ENCODE peak calls at places on chromosomes 7 and 10, in nine cellular contexts. Z is heart right ventricle; S is breast epithelium; Y is keratinocyte; G is CD8-positive, alpha-beta memory T cell; E is SJSA1; H is tibial nerve; K is colonic mucosa; L is small intestine. A is an unnamed sample. For H3K4me1, the result is how much of the 10 kb centered on the place peaks cover.

GRCh38 chr10:97570146-97570788 is 2.3 kb upstream of the ANKRD2 start:
- DNase-seq in E (no peak), Z (no peak), Y (no peak), G (no peak), L (no peak), S (no peak), K (no peak), H (no peak), A (peak)

GRCh38 chr10:13037832-13038231 is 36.3 kb upstream of the CCDC3 start:
- DNase-seq in E (no peak), H (no peak), L (no peak), S (no peak), G (no peak), K (no peak), Z (no peak), Y (no peak), A (no peak)

GRCh38 chr10:77073066-77073960 is 564.3 kb downstream of the KCNMA1 start:
- DNase-seq in E (no peak), Y (no peak), S (no peak), L (no peak), K (no peak), H (peak), Z (peak), G (no peak), A (peak)

GRCh38 chr10:6232225-6232807 is 29.6 kb downstream of the PFKFB3 start:
- DNase-seq in K (no peak), E (no peak), G (no peak), Z (no peak), L (no peak), Y (no peak), H (no peak), S (no peak), A (no peak)

GRCh38 chr10:75202321-75203096 is 8.1 kb upstream of the VDAC2 start:
- DNase-seq in Z (peak), Y (no peak), H (no peak), L (peak), G (no peak), S (no peak), K (peak), E (no peak), A (peak)

GRCh38 chr7:149007615-149008014 is 20.7 kb downstream of the PDIA4 start:
- DNase-seq in L (no peak), H (no peak), S (no peak), E (no peak), G (no peak), Z (no peak), K (no peak), Y (no peak), A (no peak)

GRCh38 chr10:108003061-108003460 is 838.6 kb upstream of the SORCS1 start:
- DNase-seq in G (no peak), K (no peak), Y (no peak), E (no peak), Z (no peak), L (no peak), H (no peak), S (no peak), A (no peak)

GRCh38 chr10:69425513-69426298 is 9.0 kb upstream of the TACR2 start:
- DNase-seq in S (no peak), E (no peak), Y (no peak), L (peak), Z (no peak), H (no peak), K (peak), G (peak), A (no peak)

GRCh38 chr10:35639021-35639521 is 3.0 kb downstream of the FZD8 start:
- DNase-seq in S (no peak), Y (no peak), G (no peak), Z (no peak), H (no peak), L (no peak), E (no peak), K (no peak), A (no peak)

GRCh38 chr10:2897619-2898508 is 169.5 kb upstream of the PFKP start:
- DNase-seq in Z (no peak), E (no peak), L (no peak), K (no peak), Y (no peak), H (no peak), S (no peak), G (no peak), A (no peak)

GRCh38 chr7:100371561-100372171 is 1.6 kb upstream of the PILRA start:
- DNase-seq in G (peak), E (no peak), H (no peak), S (no peak), Z (no peak), L (no peak), K (no peak), Y (no peak), A (no peak)

GRCh38 chr7:55065511-55066229 is 46.9 kb downstream of the EGFR start:
- DNase-seq in H (no peak), Y (no peak), G (no peak), L (no peak), E (peak), K (no peak), Z (no peak), S (no peak), A (no peak)

GRCh38 chr10:118237930-118238329 is 104.2 kb downstream of the FAM204A start:
- DNase-seq in K (no peak), G (no peak), Y (no peak), E (no peak), L (no peak), S (no peak), H (no peak), Z (no peak), A (no peak)

GRCh38 chr10:58512470-58513188 is at the start of gene BICC1:
- DNase-seq in Z (peak), Y (no peak), G (no peak), S (no peak), L (no peak), H (peak), E (peak), K (peak), A (peak)

GRCh38 chr10:124301736-124302135 is 117.0 kb downstream of the OAT start:
- DNase-seq in S (peak), Z (no peak), E (no peak), L (no peak), Y (no peak), H (no peak), G (no peak), K (no peak), A (no peak)

GRCh38 chr10:13054844-13055243 is 45.1 kb upstream of the OPTN start:
- DNase-seq in L (peak), G (no peak), K (no peak), Y (no peak), Z (no peak), H (no peak), E (no peak), S (no peak), A (no peak)

GRCh38 chr7:13050703-13051102 is 363.3 kb downstream of the ARL4A start:
- DNase-seq in H (no peak), S (no peak), L (no peak), K (no peak), Y (no peak), Z (no peak), E (no peak), G (no peak), A (no peak)

GRCh38 chr10:124722812-124723783 is 21.1 kb downstream of the FAM53B start:
- DNase-seq in K (no peak), S (no peak), G (peak), Y (no peak), H (no peak), Z (peak), L (no peak), E (no peak), A (peak)

GRCh38 chr7:48274662-48275061 is 103.4 kb downstream of the ABCA13 start:
- DNase-seq in L (no peak), K (no peak), Z (no peak), E (no peak), G (no peak), S (no peak), H (no peak), Y (no peak), A (no peak)

GRCh38 chr7:158494162-158494586 is 93.4 kb downstream of the PTPRN2 start:
- DNase-seq in H (no peak), Z (no peak), Y (no peak), E (no peak), K (no peak), L (no peak), G (no peak), S (no peak), A (no peak)

GRCh38 chr7:128165927-128166420 is 75.1 kb upstream of the LEP start:
- DNase-seq in G (no peak), H (no peak), Y (no peak), S (no peak), K (no peak), Z (no peak), L (no peak), E (no peak), A (no peak)
- H3K4me3 ChIP-seq in G (no peak), H (no peak), Y (no peak), S (no peak), K (no peak), Z (no peak), L (no peak), E (no peak), A (peak)

GRCh38 chr10:122475130-122475529 is 13.8 kb downstream of the HTRA1 start:
- DNase-seq in E (no peak), G (no peak), K (no peak), L (no peak), S (no peak), H (no peak), Y (no peak), Z (peak), A (peak)
- H3K4me1 ChIP-seq in E (under half), G (under half), K (under half), L (under half), S (under half), H (under half), Y (under half), Z (half or more), A (under half)

GRCh38 chr10:106898441-106898840 is 266.1 kb downstream of the SORCS1 start:
- DNase-seq in L (no peak), K (no peak), Z (no peak), E (no peak), S (no peak), G (no peak), Y (no peak), H (no peak), A (no peak)

GRCh38 chr10:106908225-106908624 is 256.3 kb downstream of the SORCS1 start:
- DNase-seq in Z (no peak), E (no peak), Y (no peak), H (no peak), S (no peak), G (no peak), K (no peak), L (no peak), A (no peak)

GRCh38 chr10:106900041-106900674 is 264.3 kb downstream of the SORCS1 start:
- DNase-seq in S (no peak), E (no peak), K (no peak), Z (no peak), H (no peak), L (no peak), Y (no peak), G (no peak), A (no peak)

DNA sequence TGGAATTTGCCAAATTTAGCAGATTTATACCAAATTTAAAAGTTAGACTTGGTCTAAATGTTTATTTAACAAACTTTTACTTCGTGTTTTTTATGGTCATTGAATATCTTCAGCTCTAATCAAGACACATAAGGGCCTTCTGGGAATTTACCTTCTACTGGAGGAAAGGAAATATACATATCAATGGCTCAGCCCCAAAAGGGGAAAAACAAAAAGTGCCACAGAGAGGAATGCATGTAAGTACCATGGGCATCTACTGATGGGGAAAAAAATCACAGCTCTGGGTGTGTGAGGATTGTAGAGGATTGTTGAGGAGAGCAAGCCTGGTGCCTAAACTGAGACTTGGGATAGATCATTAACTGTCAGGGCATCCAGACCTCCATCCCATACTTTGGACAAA is 260.3 kb downstream of the SORCS1 start:
- DNase-seq in K (no peak), Z (no peak), S (no peak), Y (no peak), G (no peak), E (no peak), H (no peak), L (no peak), A (no peak)
- H3K27ac ChIP-seq in K (no peak), Z (no peak), S (no peak), Y (no peak), G (no peak), E (no peak), H (no peak), L (no peak), A (no peak)

GRCh38 chr10:132554991-132555647 is 17.5 kb downstream of the INPP5A start:
- DNase-seq in S (no peak), E (no peak), L (no peak), H (no peak), Y (no peak), K (no peak), Z (peak), G (peak), A (peak)

GRCh38 chr10:132556994-132557441 is 19.4 kb downstream of the INPP5A start:
- DNase-seq in S (no peak), G (no peak), Y (no peak), L (no peak), K (no peak), E (no peak), Z (no peak), H (no peak), A (peak)

GRCh38 chr10:132555648-132556575 is 18.3 kb downstream of the INPP5A start:
- DNase-seq in E (no peak), K (no peak), Y (no peak), Z (no peak), L (no peak), H (no peak), G (no peak), S (no peak), A (peak)

GRCh38 chr10:132551808-132552130 is 14.2 kb downstream of the INPP5A start:
- DNase-seq in H (no peak), Z (no peak), L (no peak), Y (no peak), S (no peak), K (no peak), E (no peak), G (no peak), A (no peak)

GRCh38 chr10:132554053-132554990 is 16.7 kb downstream of the INPP5A start:
- DNase-seq in Y (no peak), K (no peak), H (no peak), E (no peak), L (no peak), Z (no peak), S (no peak), G (peak), A (no peak)
- H3K4me3 ChIP-seq in Y (no peak), K (no peak), H (no peak), E (no peak), L (no peak), Z (no peak), S (no peak), G (no peak), A (no peak)

A was measured in left ventricle myocardium inferior.